ENCODE peak calls at places on chromosomes 1 and 21, in seven cellular contexts. J is heart right ventricle; V is AG04449; P is GM13977; Q is GM12865; N is CD8-positive, alpha-beta T cell; R is cardiac muscle cell. I is an unnamed sample.

GRCh38 chr1:53190210-53190611 is 6.4 kb upstream of the CPT2 start:
- DNase-seq in Q (no peak), V (no peak), J (no peak), N (no peak), P (no peak), R (no peak), I (no peak)

GRCh38 chr1:67642694-67643093 is 42.3 kb upstream of the GADD45A start:
- DNase-seq in R (peak; percentile 51), Q (no peak), V (no peak), P (no peak), N (no peak), J (peak; percentile 43), I (no peak)

GRCh38 chr1:214476229-214476957 is 75.0 kb downstream of the PTPN14 start:
- DNase-seq in N (no peak), V (no peak), J (no peak), Q (no peak), P (no peak), R (no peak), I (no peak)

GRCh38 chr1:25486602-25487001 is 55.9 kb downstream of the MACO1 start:
- DNase-seq in V (no peak), N (no peak), P (no peak), J (no peak), Q (no peak), R (peak; percentile 25), I (peak; percentile 34)

GRCh38 chr1:51331206-51332100 is 1.1 kb upstream of the TTC39A start:
- DNase-seq in N (no peak), R (peak; percentile 29), V (no peak), P (peak; percentile 79), J (peak; percentile 30), Q (peak; percentile 50), I (peak; percentile 60)

GRCh38 chr1:29971703-29972102 is 735.4 kb downstream of the PTPRU start:
- DNase-seq in R (no peak), P (no peak), V (no peak), J (no peak), Q (no peak), N (no peak), I (no peak)

GRCh38 chr1:206814716-206815341 is 42.5 kb upstream of the IL10 start:
- DNase-seq in J (no peak), V (no peak), Q (peak; percentile 27), N (no peak), R (peak; percentile 88), P (no peak), I (peak; percentile 68)

GRCh38 chr1:235525314-235525713 is 21.1 kb upstream of the B3GALNT2 start:
- DNase-seq in P (no peak), Q (no peak), V (no peak), J (no peak), N (no peak), R (peak; percentile 50), I (no peak)

GRCh38 chr1:63994636-63995035 is 208.8 kb upstream of the UBE2U start:
- DNase-seq in R (no peak), Q (no peak), J (no peak), V (no peak), N (no peak), P (no peak), I (no peak)

GRCh38 chr1:84918706-84919105 is 25.7 kb upstream of the LPAR3 start:
- DNase-seq in V (no peak), J (no peak), R (no peak), N (no peak), Q (no peak), P (no peak), I (no peak)

GRCh38 chr1:45612941-45613579 is 10.8 kb downstream of the CCDC17 start:
- DNase-seq in R (no peak), Q (no peak), P (no peak), J (no peak), V (no peak), N (no peak), I (no peak)

GRCh38 chr1:109896681-109897080 is 14.0 kb upstream of the CSF1 start:
- DNase-seq in V (no peak), N (no peak), J (no peak), P (no peak), Q (no peak), R (no peak), I (no peak)

GRCh38 chr1:61285371-61285885 is 203.1 kb downstream of the NFIA start:
- DNase-seq in J (no peak), Q (no peak), P (no peak), V (no peak), N (no peak), R (no peak), I (no peak)

GRCh38 chr1:29195875-29196274 is 14.2 kb upstream of the SRSF4 start:
- DNase-seq in R (no peak), P (no peak), V (no peak), N (no peak), J (no peak), Q (no peak), I (no peak)

GRCh38 chr1:12595839-12596821 is 21.9 kb downstream of the DHRS3 start:
- DNase-seq in N (peak; percentile 31), R (peak; percentile 99), Q (peak; percentile 50), P (no peak), V (peak; percentile 95), J (peak; percentile 83), I (peak; percentile 97)

GRCh38 chr21:35294231-35294898 is 245.3 kb upstream of the RUNX1 start:
- DNase-seq in J (no peak), Q (no peak), P (no peak), R (no peak), V (no peak), N (no peak), I (no peak)

GRCh38 chr21:43611598-43612369 is 47.5 kb downstream of the HSF2BP start:
- DNase-seq in N (no peak), Q (peak; percentile 65), V (no peak), P (peak; percentile 62), J (peak; percentile 67), R (peak; percentile 76), I (no peak)

GRCh38 chr1:198912046-198912445 is 273.2 kb downstream of the PTPRC start:
- DNase-seq in J (no peak), Q (no peak), P (no peak), R (no peak), N (no peak), V (no peak), I (no peak)

GRCh38 chr1:62321438-62321837 is 2.2 kb upstream of the KANK4 start:
- DNase-seq in P (no peak), R (peak; percentile 40), V (peak; percentile 16), N (no peak), J (no peak), Q (no peak), I (peak; percentile 80)

GRCh38 chr21:37253991-37254390 is 13.1 kb downstream of the VPS26C start:
- DNase-seq in V (no peak), P (no peak), N (no peak), R (no peak), Q (no peak), J (no peak), I (no peak)

GRCh38 chr21:37259426-37259825 is 7.7 kb downstream of the VPS26C start:
- DNase-seq in P (no peak), V (no peak), J (no peak), R (no peak), Q (no peak), N (no peak), I (no peak)

GRCh38 chr21:37257526-37257966 is 9.6 kb downstream of the VPS26C start:
- DNase-seq in V (no peak), J (peak; percentile 21), P (peak; percentile 23), N (peak; percentile 42), Q (no peak), R (peak; percentile 51), I (peak; percentile 8)

GRCh38 chr21:37263827-37264226 is 3.3 kb downstream of the VPS26C start:
- DNase-seq in Q (no peak), R (no peak), P (no peak), N (no peak), J (no peak), V (no peak), I (no peak)

GRCh38 chr21:37257967-37258877 is 8.9 kb downstream of the VPS26C start:
- DNase-seq in V (no peak), Q (peak; percentile 97), P (peak; percentile 83), J (peak; percentile 55), R (peak; percentile 66), N (peak; percentile 84), I (peak; percentile 56)
- TF ChIP-seq CTCF in V (no peak), Q (no peak), P (no peak), J (no peak), R (no peak), N (no peak), I (peak; percentile 10)

GRCh38 chr21:26845066-26845749 is at the start of gene ADAMTS1:
- DNase-seq in Q (no peak), V (no peak), R (peak; percentile 96), P (peak; percentile 40), N (no peak), J (peak; percentile 94), I (peak; percentile 94)
- TF ChIP-seq CTCF in Q (no peak), V (peak; percentile 43), R (peak; percentile 2), P (no peak), N (no peak), J (no peak), I (peak; percentile 20)

GRCh38 chr1:161044908-161045748 is 649 bp downstream of the USF1 start:
- DNase-seq in N (peak; percentile 76), Q (peak; percentile 91), J (peak; percentile 58), R (peak; percentile 69), P (peak; percentile 84), V (no peak), I (peak; percentile 62)
- TF ChIP-seq CTCF in N (no peak), Q (no peak), J (no peak), R (no peak), P (no peak), V (no peak), I (no peak)

GRCh38 chr1:48917901-48918603 is 141.4 kb upstream of the BEND5 start:
- DNase-seq in Q (no peak), R (no peak), P (no peak), N (no peak), V (no peak), J (no peak), I (no peak)

GRCh38 chr1:48917070-48917454 is 140.4 kb upstream of the BEND5 start:
- DNase-seq in N (no peak), Q (no peak), R (no peak), V (no peak), P (no peak), J (no peak), I (no peak)

GRCh38 chr1:48920741-48921330 is 144.1 kb upstream of the BEND5 start:
- DNase-seq in Q (no peak), V (no peak), N (no peak), R (no peak), P (no peak), J (no peak), I (no peak)

DNA sequence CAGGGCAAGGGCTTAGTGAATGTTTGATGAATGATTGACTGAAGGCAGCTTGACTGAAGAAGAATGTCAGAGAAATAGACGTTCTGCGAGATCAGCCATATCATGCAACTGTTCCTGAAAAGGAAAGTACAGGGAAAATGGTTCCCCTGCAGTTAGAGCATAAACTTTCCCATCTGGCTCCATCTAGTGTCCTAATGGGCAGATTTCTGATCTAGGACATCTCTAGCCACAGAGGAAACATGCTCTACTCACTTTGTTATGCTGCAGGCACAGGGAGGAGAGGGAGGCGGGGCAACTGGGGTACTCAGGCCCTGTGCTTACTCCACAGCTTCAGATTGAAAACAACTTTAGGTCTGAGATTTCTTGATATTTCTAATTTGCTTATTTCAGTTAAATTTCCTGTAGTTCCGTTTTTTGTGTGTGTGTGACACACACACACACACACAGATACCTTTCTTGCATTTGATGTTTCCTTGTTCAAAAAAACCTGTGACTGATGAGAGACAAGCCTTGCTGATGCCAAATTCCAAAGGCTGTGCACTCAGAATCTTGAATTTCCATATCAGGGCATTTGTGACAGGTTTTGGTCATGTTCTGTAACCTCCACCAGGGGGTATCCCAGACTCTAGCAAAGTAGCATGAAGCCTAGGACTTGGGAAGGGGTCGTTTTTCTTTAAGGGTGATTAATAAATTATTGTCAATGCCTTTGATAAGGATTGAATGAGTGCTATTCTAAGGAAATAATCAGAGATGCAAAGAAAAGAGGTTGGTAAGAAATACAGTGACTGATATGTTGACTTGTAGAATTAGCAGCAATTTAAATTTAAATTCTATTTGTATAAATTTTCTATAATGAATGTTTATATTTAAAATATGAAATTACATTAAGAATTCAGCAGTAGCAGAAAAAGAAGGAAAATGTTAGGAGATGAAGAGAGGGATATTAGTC is 139.7 kb upstream of the BEND5 start:
- DNase-seq in V (peak; percentile 12), J (no peak), N (no peak), R (peak; percentile 83), Q (peak; percentile 12), P (no peak), I (no peak)
- TF ChIP-seq CTCF in V (peak; percentile 61), J (peak; percentile 35), N (no peak), R (peak; percentile 52), Q (peak; percentile 28), P (peak; percentile 31), I (peak; percentile 33)